ENCODE peak calls at places on chromosome 12, in four cellular contexts. One of them, this sample, is unnamed.

GRCh38 chr12:94340568-94340967 is 119.1 kb downstream of the CEP83 start:
- DNase-seq in stimulated activated CD4-positive, alpha-beta T cell treated with anti-CD3 and anti-CD28 coated beads, Interleukin-15, amount 100 ng/mL, for 1 hour: no peak
- DNase-seq in HT-29: no peak
- DNase-seq in activated CD4-positive, alpha-beta T cell treated with anti-CD3 and anti-CD28 coated beads, Interleukin-2, amount 50 U/mL, for 24 hours: no peak
- DNase-seq in this sample: no peak

GRCh38 chr12:76943004-76943403 is 64.2 kb upstream of the CSRP2 start:
- DNase-seq in activated CD4-positive, alpha-beta T cell treated with anti-CD3 and anti-CD28 coated beads, Interleukin-2, amount 50 U/mL, for 24 hours: no peak
- DNase-seq in stimulated activated CD4-positive, alpha-beta T cell treated with anti-CD3 and anti-CD28 coated beads, Interleukin-15, amount 100 ng/mL, for 1 hour: no peak
- DNase-seq in HT-29: no peak
- DNase-seq in this sample: no peak

GRCh38 chr12:25324861-25325260 is 74.1 kb upstream of the KRAS start:
- DNase-seq in stimulated activated CD4-positive, alpha-beta T cell treated with anti-CD3 and anti-CD28 coated beads, Interleukin-15, amount 100 ng/mL, for 1 hour: no peak
- DNase-seq in HT-29: no peak
- DNase-seq in activated CD4-positive, alpha-beta T cell treated with anti-CD3 and anti-CD28 coated beads, Interleukin-2, amount 50 U/mL, for 24 hours: no peak
- DNase-seq in this sample: no peak

GRCh38 chr12:49518914-49519573 is 19.8 kb upstream of the KCNH3 start:
- DNase-seq in HT-29: no peak
- DNase-seq in activated CD4-positive, alpha-beta T cell treated with anti-CD3 and anti-CD28 coated beads, Interleukin-2, amount 50 U/mL, for 24 hours: no peak
- DNase-seq in stimulated activated CD4-positive, alpha-beta T cell treated with anti-CD3 and anti-CD28 coated beads, Interleukin-15, amount 100 ng/mL, for 1 hour: no peak
- DNase-seq in this sample: no peak

GRCh38 chr12:10097521-10097920 is 1.3 kb downstream of the CLEC1A start:
- DNase-seq in HT-29: no peak
- DNase-seq in stimulated activated CD4-positive, alpha-beta T cell treated with anti-CD3 and anti-CD28 coated beads, Interleukin-15, amount 100 ng/mL, for 1 hour: no peak
- DNase-seq in activated CD4-positive, alpha-beta T cell treated with anti-CD3 and anti-CD28 coated beads, Interleukin-2, amount 50 U/mL, for 24 hours: no peak
- DNase-seq in this sample: no peak

GRCh38 chr12:39912211-39912980 is 193.5 kb downstream of the SLC2A13 start:
- DNase-seq in activated CD4-positive, alpha-beta T cell treated with anti-CD3 and anti-CD28 coated beads, Interleukin-2, amount 50 U/mL, for 24 hours: no peak
- DNase-seq in HT-29: peak
- DNase-seq in stimulated activated CD4-positive, alpha-beta T cell treated with anti-CD3 and anti-CD28 coated beads, Interleukin-15, amount 100 ng/mL, for 1 hour: no peak
- DNase-seq in this sample: no peak

GRCh38 chr12:49649445-49649844 is 26.1 kb downstream of the PRPF40B start:
- DNase-seq in activated CD4-positive, alpha-beta T cell treated with anti-CD3 and anti-CD28 coated beads, Interleukin-2, amount 50 U/mL, for 24 hours: no peak
- DNase-seq in stimulated activated CD4-positive, alpha-beta T cell treated with anti-CD3 and anti-CD28 coated beads, Interleukin-15, amount 100 ng/mL, for 1 hour: no peak
- DNase-seq in HT-29: no peak
- DNase-seq in this sample: no peak

GRCh38 chr12:2397356-2398045 is 344.7 kb downstream of the CACNA1C start:
- DNase-seq in activated CD4-positive, alpha-beta T cell treated with anti-CD3 and anti-CD28 coated beads, Interleukin-2, amount 50 U/mL, for 24 hours: no peak
- DNase-seq in stimulated activated CD4-positive, alpha-beta T cell treated with anti-CD3 and anti-CD28 coated beads, Interleukin-15, amount 100 ng/mL, for 1 hour: no peak
- DNase-seq in HT-29: no peak
- DNase-seq in this sample: no peak

GRCh38 chr12:122668268-122668667 is 34.9 kb downstream of the HCAR2 start:
- DNase-seq in stimulated activated CD4-positive, alpha-beta T cell treated with anti-CD3 and anti-CD28 coated beads, Interleukin-15, amount 100 ng/mL, for 1 hour: no peak
- DNase-seq in HT-29: no peak
- DNase-seq in activated CD4-positive, alpha-beta T cell treated with anti-CD3 and anti-CD28 coated beads, Interleukin-2, amount 50 U/mL, for 24 hours: no peak
- DNase-seq in this sample: no peak

GRCh38 chr12:8780389-8780788 is 42.0 kb upstream of the A2ML1 start:
- DNase-seq in stimulated activated CD4-positive, alpha-beta T cell treated with anti-CD3 and anti-CD28 coated beads, Interleukin-15, amount 100 ng/mL, for 1 hour: no peak
- DNase-seq in activated CD4-positive, alpha-beta T cell treated with anti-CD3 and anti-CD28 coated beads, Interleukin-2, amount 50 U/mL, for 24 hours: no peak
- DNase-seq in HT-29: peak
- DNase-seq in this sample: peak